ENCODE peak calls at places on chromosomes 7 and 10, in four cellular contexts. D is left ventricle myocardium inferior, Q is PC-3, A is PC-9. P is an unnamed sample. For H3K4me1, the result is how much of the 10 kb centered on the place peaks cover.

GRCh38 chr10:125231116-125231812 is 70.9 kb upstream of the CTBP2 start:
- DNase-seq in A (peak), Q (peak), D (no peak), P (peak)

GRCh38 chr7:27677912-27678612 is 15.4 kb upstream of the HIBADH start:
- DNase-seq in D (no peak), Q (peak), A (peak), P (peak)

GRCh38 chr10:12107781-12108180 is 21.7 kb upstream of the SEC61A2 start:
- DNase-seq in Q (no peak), D (no peak), A (no peak), P (no peak)

GRCh38 chr7:47792521-47793121 is 155.6 kb downstream of the PKD1L1 start:
- DNase-seq in D (no peak), Q (peak), A (no peak), P (no peak)

GRCh38 chr10:124336186-124336585 is 82.5 kb downstream of the OAT start:
- DNase-seq in A (no peak), Q (no peak), D (no peak), P (no peak)

GRCh38 chr7:3994764-3995163 is 687.3 kb upstream of the FOXK1 start:
- DNase-seq in D (no peak), A (no peak), Q (no peak), P (no peak)

GRCh38 chr7:29609162-29610030 is 45.8 kb downstream of the PRR15 start:
- DNase-seq in D (no peak), A (peak), Q (peak), P (peak)

GRCh38 chr7:2905027-2905426 is 60.9 kb upstream of the GNA12 start:
- DNase-seq in Q (no peak), A (no peak), D (no peak), P (no peak)

GRCh38 chr10:128087884-128088695 is 38.1 kb downstream of the MKI67 start:
- DNase-seq in Q (peak), A (no peak), D (no peak), P (peak)

GRCh38 chr7:12524794-12525386 is 45.6 kb upstream of the SCIN start:
- DNase-seq in A (no peak), Q (peak), D (no peak), P (no peak)

GRCh38 chr10:44743539-44743938 is 167.6 kb upstream of the TMEM72 start:
- DNase-seq in D (no peak), Q (no peak), A (no peak), P (no peak)

GRCh38 chr7:1312098-1313070 is 79.7 kb downstream of the UNCX start:
- DNase-seq in Q (no peak), D (no peak), A (no peak), P (no peak)

GRCh38 chr10:80468806-80469421 is 14.8 kb downstream of the TSPAN14 start:
- DNase-seq in D (no peak), A (peak), Q (no peak), P (no peak)

GRCh38 chr10:128568979-128569378 is 442.8 kb upstream of the MKI67 start:
- DNase-seq in D (no peak), A (no peak), Q (no peak), P (peak)

GRCh38 chr10:69403519-69403918 is 13.2 kb downstream of the TACR2 start:
- DNase-seq in Q (peak), D (no peak), A (no peak), P (no peak)

GRCh38 chr7:93799750-93800357 is 90.7 kb downstream of the TFPI2 start:
- DNase-seq in Q (peak), D (no peak), A (no peak), P (peak)

GRCh38 chr10:100025528-100026070 is 15.9 kb upstream of the DNMBP start:
- DNase-seq in A (no peak), Q (no peak), D (no peak), P (peak)

GRCh38 chr10:124035928-124036558 is 57.4 kb downstream of the CHST15 start:
- DNase-seq in D (peak), A (no peak), Q (no peak), P (no peak)

GRCh38 chr10:91536101-91536500 is 96.8 kb downstream of the PPP1R3C start:
- DNase-seq in A (no peak), D (peak), Q (no peak), P (no peak)

GRCh38 chr7:17807242-17807641 is 133.1 kb downstream of the SNX13 start:
- DNase-seq in A (no peak), Q (no peak), D (no peak), P (no peak)

GRCh38 chr7:87083865-87084519 is 24.5 kb upstream of the ELAPOR2 start:
- DNase-seq in Q (peak), D (no peak), A (no peak), P (no peak)

DNA sequence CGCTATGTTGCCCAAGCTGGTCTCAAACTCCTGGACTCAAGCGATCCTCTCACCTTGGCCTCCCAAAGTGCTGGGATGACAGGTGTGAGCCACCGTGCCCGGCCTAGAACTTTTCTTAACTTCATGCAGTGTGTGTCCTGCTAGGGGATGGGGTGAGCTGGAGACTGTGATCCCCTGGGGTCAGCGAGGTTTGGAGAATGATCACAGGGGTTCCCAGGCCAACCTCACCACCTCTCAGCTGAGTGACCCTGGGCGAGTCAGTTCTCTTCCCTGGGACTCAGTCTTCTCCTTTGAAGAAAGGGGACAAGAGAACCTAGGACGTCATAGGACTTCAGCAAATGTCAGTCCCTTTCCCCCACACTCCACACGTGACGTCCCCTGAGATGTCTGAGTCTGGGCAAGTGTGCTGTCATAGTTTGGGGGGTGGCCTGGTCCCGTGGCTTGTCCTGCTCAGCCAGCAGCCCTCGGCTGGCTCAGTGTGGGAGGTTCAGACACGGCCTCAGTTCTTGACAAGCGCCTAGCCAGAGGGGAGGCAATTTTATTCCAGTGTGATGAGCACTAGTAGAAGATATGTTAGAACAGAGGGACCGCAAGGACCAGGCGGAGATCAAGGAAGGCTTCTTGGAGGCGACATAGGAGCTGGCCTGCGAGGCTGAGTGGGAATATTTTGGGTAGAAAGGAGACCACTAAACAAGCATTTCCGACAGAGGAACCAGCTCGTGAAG is 43.3 kb upstream of the ELN start:
- DNase-seq in D (no peak), Q (no peak), A (no peak), P (no peak)
- H3K4me1 ChIP-seq in D (under half), Q (under half), A (under half), P (under half)

GRCh38 chr7:25665903-25666670 is 437.8 kb upstream of the NPVF start:
- DNase-seq in Q (no peak), A (no peak), D (no peak), P (no peak)

GRCh38 chr7:25664593-25664992 is 436.3 kb upstream of the NPVF start:
- DNase-seq in D (no peak), A (no peak), Q (no peak), P (no peak)

GRCh38 chr7:25662881-25663588 is 434.7 kb upstream of the NPVF start:
- DNase-seq in Q (no peak), A (no peak), D (peak), P (peak)

GRCh38 chr7:25665346-25665745 is 437.1 kb upstream of the NPVF start:
- DNase-seq in Q (no peak), A (no peak), D (no peak), P (no peak)

DNA sequence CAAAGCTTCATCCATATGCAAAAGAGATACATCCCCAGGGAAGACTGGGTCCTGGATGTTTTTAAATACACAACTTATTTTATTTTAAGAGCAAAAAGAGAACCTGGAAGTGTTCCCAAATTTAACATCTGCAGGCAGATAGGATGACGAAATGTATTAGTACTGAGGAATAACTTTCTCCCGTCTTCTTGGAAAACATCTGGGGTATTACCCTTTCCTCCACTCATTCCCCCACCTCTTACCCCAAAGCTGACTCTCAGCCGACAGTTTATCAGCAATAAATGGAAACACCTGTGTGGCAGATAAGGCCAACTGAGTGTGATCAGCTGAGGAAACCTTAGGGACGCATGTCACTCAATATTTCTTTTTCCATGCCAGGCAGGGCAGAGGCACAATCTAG is 435.6 kb upstream of the NPVF start:
- DNase-seq in D (no peak), Q (no peak), A (no peak), P (no peak)
- H3K4me1 ChIP-seq in D (under half), Q (under half), A (under half), P (under half)

GRCh38 chr10:34723746-34724145 is 91.3 kb downstream of the PARD3 start:
- DNase-seq in D (no peak), A (no peak), Q (peak), P (no peak)
- H3K4me1 ChIP-seq in D (half or more), A (under half), Q (half or more), P (under half)

DNA sequence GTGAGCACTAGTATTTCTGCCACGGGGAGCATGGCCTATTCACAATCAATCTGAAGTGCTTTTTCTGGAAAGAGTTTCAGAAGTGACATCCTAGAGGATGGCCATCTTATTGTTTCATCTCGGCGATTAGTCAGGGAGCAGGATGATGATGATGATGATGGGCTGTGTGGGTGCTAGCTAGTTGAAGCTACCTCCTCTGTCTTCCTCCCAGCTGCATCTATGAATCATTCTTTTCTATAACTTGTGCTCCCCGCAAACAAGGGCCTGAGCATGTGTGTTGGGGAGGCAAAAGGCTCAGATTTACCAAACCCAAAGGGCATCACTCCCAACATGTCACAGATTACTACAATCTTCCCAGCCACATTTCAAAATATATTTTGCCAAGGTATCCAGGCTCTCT is 118.7 kb upstream of the LAMB4 start:
- DNase-seq in A (no peak), D (no peak), Q (no peak), P (no peak)
- H3K4me1 ChIP-seq in A (under half), D (under half), Q (under half), P (under half)

DNA sequence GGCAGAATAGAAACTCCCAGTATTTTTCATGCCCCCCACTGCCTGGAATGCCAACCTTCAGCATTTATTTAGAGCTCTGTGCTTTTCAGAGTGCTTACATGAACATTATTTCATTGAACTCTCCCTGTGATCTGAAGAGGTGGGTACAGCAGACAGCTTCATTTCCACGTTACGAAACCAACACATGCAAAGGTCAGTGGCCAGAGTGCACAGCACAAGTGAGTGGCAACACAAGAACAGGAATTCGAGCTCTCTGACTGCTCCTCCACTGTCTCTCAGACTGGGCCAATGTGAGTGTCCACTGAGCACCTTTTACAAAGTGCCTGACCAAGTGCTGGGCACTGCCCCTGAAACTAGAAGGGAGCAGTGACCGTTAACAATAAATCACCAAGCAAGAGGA is 162.9 kb downstream of the GLI3 start:
- DNase-seq in A (no peak), Q (no peak), D (no peak), P (no peak)
- H3K4me1 ChIP-seq in A (under half), Q (under half), D (under half), P (under half)

GRCh38 chr7:134731616-134732015 is 47.8 kb upstream of the CALD1 start:
- DNase-seq in Q (no peak), A (no peak), D (no peak), P (no peak)
- H3K4me1 ChIP-seq in Q (under half), A (under half), D (under half), P (under half)